ENCODE peak calls at places on chromosomes 2 and 18, in five cellular contexts. C is IMR-90, M is neuronal stem cell, L is mesenchymal stem cell, K is H1. J is an unnamed sample. For H3K36me3, the result is how much of the 10 kb centered on the place peaks cover.

GRCh38 chr18:50814387-50814786 is 5.4 kb downstream of the MRO start:
- DNase-seq in K (no peak), C (no peak), L (no peak), M (no peak), J (no peak)

GRCh38 chr2:132503621-132504200 is 87.1 kb downstream of the GPR39 start:
- DNase-seq in M (no peak), K (no peak), C (peak), L (peak), J (peak)

GRCh38 chr2:85733121-85733960 is 20.4 kb upstream of the ATOH8 start:
- DNase-seq in K (no peak), C (no peak), L (no peak), M (no peak), J (no peak)

GRCh38 chr2:241062342-241063092 is 39.6 kb downstream of the MTERF4 start:
- DNase-seq in M (no peak), L (no peak), C (no peak), K (no peak), J (no peak)

GRCh38 chr2:108583903-108584520 is 49.7 kb downstream of the LIMS1 start:
- DNase-seq in L (peak), C (peak), M (peak), K (no peak), J (peak)

GRCh38 chr18:78087338-78087737 is 837.7 kb downstream of the GALR1 start:
- DNase-seq in M (no peak), C (no peak), K (no peak), L (no peak), J (no peak)

GRCh38 chr2:98464772-98465310 is 20.2 kb downstream of the INPP4A start:
- DNase-seq in L (peak), M (no peak), C (no peak), K (no peak), J (peak)

GRCh38 chr2:45729753-45730512 is 78.5 kb downstream of the PRKCE start:
- DNase-seq in L (no peak), M (no peak), C (no peak), K (no peak), J (peak)

GRCh38 chr2:226726546-226726945 is 73.1 kb downstream of the IRS1 start:
- DNase-seq in M (no peak), K (no peak), L (no peak), C (peak), J (no peak)

GRCh38 chr2:180494286-180494685 is 486.1 kb upstream of the UBE2E3 start:
- DNase-seq in C (no peak), L (no peak), M (no peak), K (no peak), J (peak)

GRCh38 chr2:206614825-206615224 is 27.5 kb upstream of the FAM237A start:
- DNase-seq in M (no peak), C (peak), L (peak), K (no peak), J (peak)

GRCh38 chr18:48948112-48949050 is 2.4 kb downstream of the SMAD7 start:
- DNase-seq in C (peak), M (no peak), K (no peak), L (peak), J (peak)

GRCh38 chr2:97870396-97870843 is 125.3 kb downstream of the TMEM131 start:
- DNase-seq in M (no peak), K (no peak), C (peak), L (peak), J (peak)

GRCh38 chr2:212078103-212078502 is 460.5 kb downstream of the ERBB4 start:
- DNase-seq in K (no peak), M (no peak), C (no peak), L (no peak), J (no peak)

GRCh38 chr2:240650254-240650965 is 25.1 kb downstream of the GPR35 start:
- DNase-seq in C (no peak), M (no peak), L (no peak), K (peak), J (no peak)

GRCh38 chr18:44686156-44686555 is 5.5 kb downstream of the SETBP1 start:
- DNase-seq in C (no peak), M (no peak), K (no peak), L (no peak), J (no peak)

GRCh38 chr2:9099341-9099751 is 95.9 kb upstream of the MBOAT2 start:
- DNase-seq in L (peak), C (peak), K (no peak), M (no peak), J (no peak)

GRCh38 chr18:41461058-41461560 is 493.9 kb upstream of the PIK3C3 start:
- DNase-seq in C (no peak), L (peak), K (no peak), M (no peak), J (peak)

GRCh38 chr2:54942373-54942772 is 107.9 kb downstream of the RTN4 start:
- DNase-seq in L (no peak), K (no peak), C (no peak), M (no peak), J (no peak)

GRCh38 chr2:172106128-172106961 is 3.6 kb upstream of the DLX2 start:
- DNase-seq in M (peak), L (peak), C (peak), K (peak), J (peak)

GRCh38 chr2:2664989-2665833 is 334.1 kb upstream of the MYT1L start:
- DNase-seq in K (no peak), L (peak), C (peak), M (no peak), J (no peak)

GRCh38 chr2:179096090-179096489 is 46.2 kb upstream of the CCDC141 start:
- DNase-seq in C (no peak), L (no peak), K (no peak), M (no peak), J (peak)

GRCh38 chr2:10305715-10306114 is 3.0 kb downstream of the HPCAL1 start:
- DNase-seq in K (no peak), C (no peak), M (no peak), L (no peak), J (peak)

DNA sequence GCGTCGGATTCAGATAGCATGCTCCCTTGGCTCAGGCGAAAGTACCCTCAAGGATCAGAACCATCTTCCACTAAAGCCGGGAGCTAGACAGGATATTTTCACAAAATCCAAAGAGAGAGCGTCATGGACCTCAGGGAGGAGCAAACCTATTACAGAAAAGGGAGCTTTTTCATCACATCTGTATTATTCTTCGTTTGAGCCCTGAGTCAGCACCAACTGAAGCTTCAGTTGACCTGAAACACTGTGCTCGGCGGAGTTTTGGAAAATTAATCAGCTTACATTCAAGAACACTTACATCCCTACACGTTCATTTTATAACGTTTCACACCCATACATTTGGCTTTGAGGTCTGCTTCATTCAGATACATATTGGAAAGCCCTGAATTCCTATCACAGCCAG is 89.1 kb downstream of the CDC42EP3 start:
- DNase-seq in K (no peak), L (no peak), C (no peak), M (no peak), J (no peak)
- H3K4me2 ChIP-seq in K (no peak), L (no peak), C (no peak), M (no peak), J (no peak)

GRCh38 chr2:71468279-71469015 is 15.1 kb downstream of the DYSF start:
- DNase-seq in M (no peak), K (no peak), L (no peak), C (no peak), J (no peak)

GRCh38 chr2:71465961-71466300 is 12.6 kb downstream of the DYSF start:
- DNase-seq in C (no peak), K (no peak), L (no peak), M (no peak), J (no peak)

GRCh38 chr2:71465356-71465755 is 12.0 kb downstream of the DYSF start:
- DNase-seq in L (no peak), M (no peak), K (no peak), C (no peak), J (no peak)

GRCh38 chr2:71466301-71467179 is 13.2 kb downstream of the DYSF start:
- DNase-seq in M (peak), K (peak), C (no peak), L (peak), J (peak)

DNA sequence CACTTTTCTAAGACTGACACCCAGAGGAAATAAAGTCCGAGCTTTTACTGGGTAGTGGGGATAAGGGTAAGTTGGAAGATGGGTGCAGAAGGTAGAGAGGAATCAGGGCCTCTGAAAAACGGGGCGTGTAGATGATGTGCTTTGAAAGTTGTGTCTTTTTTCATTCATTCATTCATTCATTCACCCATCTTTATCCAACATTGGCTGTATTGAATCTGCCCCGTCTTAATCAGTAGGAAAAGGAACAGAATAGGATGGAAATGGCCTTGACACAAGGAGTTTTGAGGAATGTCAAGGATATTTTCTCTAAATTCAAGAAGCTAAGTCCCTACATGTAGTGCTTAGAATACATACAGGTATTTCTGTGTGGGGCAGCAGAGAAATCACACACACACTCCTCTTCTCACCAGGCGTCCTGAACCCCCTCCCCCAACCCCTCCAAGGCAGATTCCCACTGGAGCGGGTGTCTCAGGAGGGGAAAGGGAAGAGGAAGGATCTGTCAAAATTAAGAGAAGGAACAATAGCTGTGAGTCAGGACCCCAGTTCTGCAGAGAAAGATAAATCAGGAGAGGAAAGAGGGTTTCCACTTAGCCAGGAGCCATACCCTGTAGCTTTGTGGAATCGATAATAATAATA is 13.9 kb downstream of the DYSF start:
- DNase-seq in L (no peak), C (no peak), K (no peak), M (no peak), J (no peak)
- H4K8ac ChIP-seq in L (no peak), C (no peak), K (no peak), M (no peak), J (no peak)

DNA sequence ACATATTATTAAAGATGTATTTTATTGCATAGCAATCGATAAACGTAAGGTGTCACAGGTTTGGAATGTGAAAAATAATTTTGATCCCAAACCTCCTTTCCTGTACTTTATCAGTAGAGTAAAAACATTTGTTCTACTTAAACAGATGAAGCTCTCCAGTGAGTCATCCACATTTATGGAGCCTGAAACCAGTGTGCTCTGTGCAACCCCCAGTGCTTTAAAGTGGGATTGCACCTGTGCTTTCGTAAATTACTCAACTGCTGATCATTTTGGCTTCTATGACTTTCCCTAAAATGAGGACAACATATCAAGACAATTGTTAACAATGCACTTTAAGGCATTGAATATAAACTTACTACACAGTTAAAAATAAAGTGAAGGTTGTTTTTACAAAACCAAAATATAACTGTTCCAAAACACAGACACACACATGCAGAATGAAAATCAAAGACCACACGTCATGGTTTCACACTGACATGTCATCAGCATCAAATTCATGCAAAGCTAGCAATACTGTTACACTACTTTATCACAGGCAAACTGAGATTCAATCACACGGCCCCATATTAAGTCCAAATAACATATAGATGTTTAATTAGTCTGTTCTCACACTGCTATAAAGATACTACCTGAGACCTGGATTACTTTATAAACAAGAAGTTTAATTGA is 9.7 kb downstream of the TMEM18 start:
- DNase-seq in L (peak), K (no peak), M (no peak), C (peak), J (peak)
- H3K36me3 ChIP-seq in L (under half), K (under half), M (under half), C (under half), J (under half)

DNA sequence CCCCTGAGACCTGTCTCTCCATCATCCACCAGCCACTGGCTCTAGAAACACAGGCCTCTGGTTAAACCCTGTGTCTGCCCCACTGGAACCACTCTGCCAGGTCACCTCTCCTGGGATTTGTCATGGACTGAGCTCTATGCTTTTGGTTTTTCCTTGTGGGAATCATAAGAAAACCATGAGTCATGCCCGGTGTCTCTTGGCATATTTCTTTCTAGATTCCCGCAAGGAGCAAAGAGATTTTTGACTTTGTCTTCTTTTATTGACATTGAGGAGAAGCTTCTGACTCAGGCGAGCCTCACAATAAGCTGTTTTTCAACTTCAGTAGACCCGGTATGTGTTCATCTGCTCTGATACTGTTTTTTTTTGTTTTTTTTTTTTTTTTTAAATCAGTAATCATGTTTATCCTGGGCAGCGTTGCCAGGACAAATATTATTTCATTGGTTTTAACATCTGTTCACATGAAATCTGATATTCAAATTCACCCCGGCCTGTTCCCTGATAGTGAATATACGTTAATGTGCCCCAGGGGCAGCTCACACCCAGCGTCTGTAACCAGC is 207.1 kb downstream of the ACKR3 start:
- DNase-seq in M (no peak), C (peak), K (no peak), L (peak), J (no peak)
- H3K4me2 ChIP-seq in M (no peak), C (no peak), K (no peak), L (no peak), J (no peak)